ENCODE peak calls at places on chromosomes 3 and 15, in nine cellular contexts. Y, Q, A, O, W, V, M, C and S are unnamed samples.

GRCh38 chr3:111438283-111438682 is 103.7 kb upstream of the CD96 start:
- DNase-seq in Y (no peak), Q (no peak), A (no peak), O (no peak), W (no peak), V (no peak), M (no peak), C (no peak), S (no peak)

GRCh38 chr15:59299919-59300617 is 72.6 kb downstream of the MYO1E start:
- DNase-seq in Y (no peak), Q (no peak), A (peak; percentile 68), O (peak; percentile 88), W (peak; percentile 86), V (peak; percentile 95), M (peak; percentile 45), C (peak; percentile 97), S (peak; percentile 93)

GRCh38 chr3:42829083-42829627 is 19.9 kb downstream of the ACKR2 start:
- DNase-seq in Y (no peak), Q (no peak), A (no peak), O (no peak), W (peak; percentile 19), V (no peak), M (no peak), C (no peak), S (peak; percentile 97)

GRCh38 chr3:42504334-42505202 is 2.1 kb downstream of the VIPR1 start:
- DNase-seq in Y (no peak), Q (no peak), A (no peak), O (no peak), W (no peak), V (no peak), M (no peak), C (no peak), S (no peak)

GRCh38 chr3:36827133-36827532 is 62.8 kb upstream of the DCLK3 start:
- DNase-seq in Y (no peak), Q (no peak), A (no peak), O (no peak), W (no peak), V (no peak), M (no peak), C (no peak), S (no peak)

GRCh38 chr15:78272326-78272725 is 8.0 kb downstream of the DNAJA4 start:
- DNase-seq in Y (no peak), Q (no peak), A (no peak), O (no peak), W (no peak), V (no peak), M (no peak), C (no peak), S (no peak)

GRCh38 chr3:47715928-47716327 is 65.8 kb downstream of the SMARCC1 start:
- DNase-seq in Y (no peak), Q (no peak), A (no peak), O (no peak), W (peak; percentile 57), V (peak; percentile 24), M (no peak), C (peak; percentile 53), S (peak; percentile 16)

GRCh38 chr3:96086018-96086417 is 728.4 kb upstream of the EPHA6 start:
- DNase-seq in Y (no peak), Q (no peak), A (no peak), O (no peak), W (no peak), V (no peak), M (no peak), C (no peak), S (no peak)

GRCh38 chr15:37007301-37007700 is 93.0 kb downstream of the MEIS2 start:
- DNase-seq in Y (no peak), Q (no peak), A (no peak), O (no peak), W (no peak), V (no peak), M (no peak), C (peak; percentile 38), S (no peak)

GRCh38 chr3:46667657-46668056 is 25.8 kb downstream of the ALS2CL start:
- DNase-seq in Y (peak; percentile 5), Q (no peak), A (no peak), O (no peak), W (no peak), V (no peak), M (no peak), C (no peak), S (no peak)

GRCh38 chr3:93969443-93969842 is 4.3 kb downstream of the PROS1 start:
- DNase-seq in Y (no peak), Q (no peak), A (no peak), O (no peak), W (peak; percentile 12), V (no peak), M (no peak), C (peak; percentile 21), S (peak; percentile 45)

GRCh38 chr3:184750684-184751083 is 38.8 kb upstream of the MAGEF1 start:
- DNase-seq in Y (no peak), Q (no peak), A (no peak), O (no peak), W (no peak), V (no peak), M (no peak), C (no peak), S (no peak)

GRCh38 chr3:147368151-147368550 is 38.2 kb downstream of the ZIC4 start:
- DNase-seq in Y (no peak), Q (no peak), A (no peak), O (no peak), W (no peak), V (no peak), M (no peak), C (no peak), S (no peak)

GRCh38 chr15:66578286-66578875 is 12.6 kb upstream of the LCTL start:
- DNase-seq in Y (no peak), Q (no peak), A (no peak), O (no peak), W (peak; percentile 21), V (peak; percentile 37), M (no peak), C (peak; percentile 72), S (peak; percentile 9)

GRCh38 chr3:194395767-194396527 is 3.1 kb downstream of the GP5 start:
- DNase-seq in Y (peak; percentile 45), Q (peak; percentile 64), A (peak; percentile 62), O (no peak), W (no peak), V (no peak), M (peak; percentile 27), C (no peak), S (no peak)

GRCh38 chr15:27119695-27120266 is 148.8 kb downstream of the GABRG3 start:
- DNase-seq in Y (no peak), Q (no peak), A (no peak), O (no peak), W (no peak), V (no peak), M (no peak), C (no peak), S (no peak)

GRCh38 chr15:27114440-27114839 is 143.5 kb downstream of the GABRG3 start:
- DNase-seq in Y (no peak), Q (no peak), A (no peak), O (no peak), W (no peak), V (no peak), M (no peak), C (no peak), S (no peak)
- TF ChIP-seq CTCF in Y (no peak), Q (no peak), A (no peak), O (no peak), W (no peak), V (no peak), M (no peak), C (no peak), S (no peak)

DNA sequence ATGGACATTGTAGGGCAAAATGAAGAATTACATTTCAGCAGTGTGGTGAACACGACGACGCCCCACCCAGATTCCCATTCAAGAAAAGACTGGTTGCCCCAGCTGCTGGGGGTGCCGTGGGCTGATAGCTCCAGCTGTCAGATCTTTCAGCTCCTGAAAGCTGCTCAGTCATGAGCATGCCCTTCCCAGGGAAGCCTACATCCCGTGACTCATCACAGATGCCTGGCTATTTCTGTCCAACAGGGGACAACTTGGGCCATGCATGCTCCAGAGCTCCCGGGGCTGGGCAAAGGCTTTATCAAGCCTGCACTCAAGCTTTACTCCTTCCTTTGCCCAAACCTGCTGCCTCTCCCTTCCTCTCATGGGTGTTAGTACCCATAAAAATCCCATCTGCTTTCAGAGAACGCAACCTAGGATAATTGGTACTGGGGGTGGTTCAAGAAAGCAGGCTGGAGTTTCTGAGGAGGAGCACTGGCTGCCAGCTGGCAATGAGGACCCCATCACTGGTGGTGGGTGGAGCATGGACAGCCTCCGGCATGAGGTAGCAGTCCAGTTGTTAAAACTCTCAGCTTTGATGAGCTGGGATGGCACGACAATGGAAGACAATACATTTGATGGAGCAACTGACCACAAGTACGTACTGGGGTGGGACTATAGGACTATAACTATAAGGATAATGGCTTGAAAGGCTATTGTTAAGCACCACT is 16.4 kb upstream of the ST8SIA2 start:
- DNase-seq in Y (no peak), Q (no peak), A (no peak), O (no peak), W (no peak), V (no peak), M (peak; percentile 47), C (no peak), S (no peak)
- TF ChIP-seq CTCF in Y (no peak), Q (no peak), A (no peak), O (no peak), W (no peak), V (no peak), M (peak; percentile 9), C (no peak), S (no peak)

DNA sequence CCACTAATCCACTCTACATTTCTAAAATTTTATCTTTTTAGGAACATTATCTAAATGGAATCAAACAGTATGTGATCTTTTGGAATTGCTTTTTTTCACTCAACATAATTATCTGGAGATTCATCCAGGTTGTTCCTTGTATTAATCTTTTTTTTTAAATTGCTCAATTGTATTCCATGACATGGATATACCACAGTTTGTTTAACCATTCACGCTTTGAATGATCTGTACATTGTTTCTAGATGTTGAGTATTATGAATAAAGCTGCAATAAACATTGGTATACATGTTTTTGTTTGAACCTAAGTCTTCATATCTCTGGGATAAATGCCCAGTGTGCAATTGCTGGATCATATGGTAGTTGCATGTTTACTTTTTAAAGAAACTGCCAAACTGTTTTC is 5.5 kb downstream of the CTDSPL start:
- DNase-seq in Y (no peak), Q (no peak), A (no peak), O (no peak), W (no peak), V (no peak), M (no peak), C (no peak), S (no peak)
- TF ChIP-seq CTCF in Y (no peak), Q (no peak), A (no peak), O (no peak), W (no peak), V (no peak), M (no peak), C (no peak), S (no peak)

DNA sequence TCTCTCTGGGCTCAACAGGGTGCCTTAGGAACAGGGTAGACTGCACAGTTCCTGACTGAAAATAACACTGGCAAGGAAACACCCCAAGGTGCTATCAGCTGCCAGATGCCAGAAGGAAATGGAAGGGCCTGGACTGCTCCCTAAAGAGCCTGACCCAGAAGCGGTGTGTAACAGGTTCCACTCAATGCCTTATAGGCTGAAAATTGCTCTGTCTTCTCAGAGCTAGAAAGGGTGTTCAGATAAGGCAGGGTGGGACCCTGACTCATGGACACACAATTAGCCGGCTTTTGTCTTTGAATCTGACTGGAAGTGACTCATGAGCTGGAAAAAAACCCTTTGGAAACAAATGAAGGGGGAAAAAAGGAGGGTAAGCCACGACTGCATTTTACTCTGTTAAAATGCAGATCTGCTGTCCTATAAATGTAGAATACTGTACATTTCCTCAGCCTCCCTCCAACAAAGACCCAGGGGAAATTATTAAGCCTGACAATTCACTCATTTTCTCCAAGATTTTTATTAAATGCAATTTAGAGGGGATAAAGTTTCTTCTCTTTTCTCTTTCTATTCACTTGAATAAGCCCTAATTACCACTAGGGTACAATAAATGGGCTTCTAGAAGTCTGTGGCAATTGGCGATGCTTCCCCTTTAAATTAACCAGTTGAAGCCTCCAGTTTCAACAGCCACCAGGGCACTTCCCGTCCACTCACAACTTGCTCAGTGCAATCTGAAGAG is 160.2 kb upstream of the TBL1XR1 start:
- DNase-seq in Y (no peak), Q (no peak), A (no peak), O (peak; percentile 29), W (peak; percentile 97), V (peak; percentile 52), M (no peak), C (peak; percentile 96), S (peak; percentile 82)
- TF ChIP-seq CTCF in Y (no peak), Q (no peak), A (no peak), O (no peak), W (no peak), V (no peak), M (no peak), C (peak; percentile 22), S (no peak)